ENCODE peak calls at places on chromosomes 5 and 9, in five cellular contexts. R is endodermal cell, A is cardiac fibroblast, T is breast epithelium, Z is HCT116. Y is an unnamed sample.

GRCh38 chr9:134358026-134358967 is 32.0 kb downstream of the RXRA start:
- DNase-seq in R (no peak), A (no peak), T (no peak), Z (no peak), Y (no peak)

GRCh38 chr9:31677415-31677814 is 707.0 kb upstream of the ACO1 start:
- DNase-seq in R (no peak), A (no peak), T (no peak), Z (no peak), Y (no peak)

GRCh38 chr9:126337690-126338426 is 11.2 kb downstream of the MVB12B start:
- DNase-seq in R (no peak), A (no peak), T (no peak), Z (no peak), Y (no peak)

GRCh38 chr9:114588150-114588663 is 638 bp downstream of the ATP6V1G1 start:
- DNase-seq in R (no peak), A (peak), T (no peak), Z (no peak), Y (no peak)

GRCh38 chr9:126861707-126862460 is 1.4 kb downstream of the ZBTB34 start:
- DNase-seq in R (peak), A (peak), T (no peak), Z (no peak), Y (no peak)

GRCh38 chr9:32487981-32488380 is 38.0 kb downstream of the RIGI start:
- DNase-seq in R (no peak), A (peak), T (no peak), Z (no peak), Y (no peak)

GRCh38 chr5:54991446-54991845 is 6.1 kb upstream of the ESM1 start:
- DNase-seq in R (no peak), A (peak), T (no peak), Z (no peak), Y (no peak)

GRCh38 chr5:141618030-141618803 is 583 bp downstream of the DIAPH1 start:
- DNase-seq in R (peak), A (peak), T (peak), Z (peak), Y (peak)

GRCh38 chr5:36571643-36572042 is 34.8 kb upstream of the SLC1A3 start:
- DNase-seq in R (no peak), A (no peak), T (no peak), Z (no peak), Y (no peak)

GRCh38 chr5:95251185-95251584 is 33.7 kb downstream of the MCTP1 start:
- DNase-seq in R (no peak), A (no peak), T (no peak), Z (no peak), Y (no peak)

GRCh38 chr9:21326526-21327139 is 8.6 kb downstream of the KLHL9 start:
- DNase-seq in R (no peak), A (peak), T (no peak), Z (no peak), Y (no peak)

GRCh38 chr5:102306121-102306520 is 10.0 kb upstream of the SLCO4C1 start:
- DNase-seq in R (no peak), A (no peak), T (no peak), Z (no peak), Y (no peak)

GRCh38 chr9:3528466-3528865 is 2.7 kb upstream of the RFX3 start:
- DNase-seq in R (no peak), A (no peak), T (no peak), Z (no peak), Y (no peak)

GRCh38 chr9:75734802-75735201 is 155.7 kb upstream of the PCSK5 start:
- DNase-seq in R (no peak), A (no peak), T (no peak), Z (no peak), Y (no peak)

GRCh38 chr9:75743855-75744254 is 146.6 kb upstream of the PCSK5 start:
- DNase-seq in R (no peak), A (no peak), T (no peak), Z (no peak), Y (no peak)

DNA sequence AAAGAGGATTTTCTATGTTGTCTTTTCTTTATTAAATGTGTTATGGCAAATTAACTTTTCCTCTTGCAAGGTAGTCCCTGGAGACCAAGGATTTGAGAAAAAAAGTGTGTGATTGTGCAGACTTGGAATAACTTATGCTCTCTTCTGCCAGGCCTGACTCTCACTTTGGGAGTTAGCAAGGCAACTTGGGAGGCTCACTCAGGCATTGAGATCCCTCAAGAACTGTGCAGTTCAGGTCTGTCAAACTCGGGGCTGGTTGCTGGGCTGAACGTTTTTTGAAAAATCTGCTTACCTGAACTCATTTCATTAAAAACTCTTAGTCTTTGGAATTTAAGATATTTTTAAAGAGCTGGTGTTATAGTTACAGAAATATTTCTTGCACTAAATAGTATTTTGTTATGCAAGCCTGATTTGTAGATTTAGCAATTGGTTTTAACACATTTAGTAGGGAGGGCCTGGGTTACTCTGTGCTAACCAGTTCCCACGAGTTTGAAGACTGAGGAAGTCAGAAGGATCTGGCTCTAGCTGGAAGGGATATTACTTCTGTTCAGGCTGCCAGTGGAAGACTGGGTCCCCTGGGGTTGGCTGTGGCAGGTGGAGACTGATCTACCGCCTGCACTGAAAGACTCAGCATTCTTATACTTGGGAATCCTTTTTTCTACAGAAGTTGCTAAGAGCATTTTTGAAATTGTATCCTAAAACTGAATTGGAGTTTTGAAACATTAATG is 150.4 kb upstream of the PCSK5 start:
- DNase-seq in R (no peak), A (no peak), T (no peak), Z (no peak), Y (no peak)
- H3K4me3 ChIP-seq in R (no peak), A (no peak), T (no peak), Z (no peak), Y (no peak)

GRCh38 chr5:136374003-136374402 is 8.7 kb upstream of the TRPC7 start:
- DNase-seq in R (peak), A (peak), T (no peak), Z (no peak), Y (no peak)
- TF ChIP-seq CTCF in R (peak), A (peak), T (no peak), Z (peak), Y (no peak)

GRCh38 chr5:168423971-168424370 is 62.3 kb upstream of the RARS1 start:
- DNase-seq in R (no peak), A (no peak), T (no peak), Z (no peak), Y (no peak)
- H3K4me3 ChIP-seq in R (no peak), A (no peak), T (no peak), Z (no peak), Y (no peak)

GRCh38 chr9:81686614-81687520 is 2.5 kb downstream of the TLE1 start:
- DNase-seq in R (peak), A (peak), T (peak), Z (peak), Y (peak)

GRCh38 chr9:81683704-81684103 is 5.6 kb downstream of the TLE1 start:
- DNase-seq in R (no peak), A (no peak), T (no peak), Z (no peak), Y (no peak)

GRCh38 chr9:81683214-81683613 is 6.1 kb downstream of the TLE1 start:
- DNase-seq in R (no peak), A (no peak), T (no peak), Z (no peak), Y (no peak)

GRCh38 chr9:81687521-81688261 is 1.7 kb downstream of the TLE1 start:
- DNase-seq in R (peak), A (peak), T (peak), Z (no peak), Y (peak)

GRCh38 chr9:81685763-81686613 is 3.4 kb downstream of the TLE1 start:
- DNase-seq in R (no peak), A (peak), T (no peak), Z (no peak), Y (no peak)
- TF ChIP-seq CTCF in R (no peak), A (peak), T (no peak), Z (no peak), Y (no peak)